ENCODE peak calls at places on chromosome 19, in ten cellular contexts. Y, A, L, M, X, B, Z, O, U and F are unnamed samples.

GRCh38 chr19:53971608-53972007 is 8.9 kb downstream of the CACNG8 start:
- DNase-seq in Y (no peak), A (no peak), L (no peak), M (no peak), X (no peak), B (no peak), Z (no peak), O (no peak), U (no peak), F (no peak)

GRCh38 chr19:46471778-46472543 is 598 bp upstream of the PNMA8A start:
- DNase-seq in Y (no peak), A (no peak), L (no peak), M (peak), X (no peak), B (no peak), Z (no peak), O (no peak), U (no peak), F (no peak)

GRCh38 chr19:16303755-16304154 is 20.9 kb upstream of the KLF2 start:
- DNase-seq in Y (no peak), A (no peak), L (peak), M (no peak), X (no peak), B (no peak), Z (no peak), O (no peak), U (no peak), F (no peak)

GRCh38 chr19:49491804-49492572 is 4.2 kb upstream of the RPS11 start:
- DNase-seq in Y (no peak), A (no peak), L (no peak), M (no peak), X (no peak), B (no peak), Z (no peak), O (no peak), U (no peak), F (no peak)

GRCh38 chr19:19040417-19040816 is 7.0 kb downstream of the ARMC6 start:
- DNase-seq in Y (no peak), A (no peak), L (peak), M (no peak), X (no peak), B (peak), Z (no peak), O (no peak), U (no peak), F (no peak)

GRCh38 chr19:11659612-11660011 is 62.3 kb downstream of the ZNF627 start:
- DNase-seq in Y (no peak), A (no peak), L (no peak), M (no peak), X (no peak), B (no peak), Z (no peak), O (no peak), U (no peak), F (no peak)

GRCh38 chr19:10420444-10421239 is at the start of gene PDE4A:
- DNase-seq in Y (no peak), A (no peak), L (peak), M (no peak), X (peak), B (no peak), Z (no peak), O (peak), U (no peak), F (peak)

GRCh38 chr19:45884682-45885555 is 1.0 kb downstream of the IRF2BP1 start:
- DNase-seq in Y (no peak), A (no peak), L (no peak), M (no peak), X (no peak), B (no peak), Z (no peak), O (peak), U (no peak), F (no peak)

GRCh38 chr19:8515317-8515716 is 1.4 kb upstream of the ZNF414 start:
- DNase-seq in Y (peak), A (no peak), L (no peak), M (no peak), X (no peak), B (no peak), Z (no peak), O (no peak), U (peak), F (peak)

GRCh38 chr19:16326401-16327130 is 1.9 kb downstream of the KLF2 start:
- DNase-seq in Y (peak), A (no peak), L (peak), M (no peak), X (no peak), B (peak), Z (no peak), O (no peak), U (peak), F (peak)

GRCh38 chr19:33535176-33535575 is 13.6 kb upstream of the PEPD start:
- DNase-seq in Y (no peak), A (no peak), L (peak), M (no peak), X (no peak), B (no peak), Z (no peak), O (no peak), U (no peak), F (no peak)

GRCh38 chr19:46984077-46985010 is 35.3 kb upstream of the NPAS1 start:
- DNase-seq in Y (no peak), A (no peak), L (peak), M (peak), X (no peak), B (no peak), Z (no peak), O (no peak), U (no peak), F (no peak)

GRCh38 chr19:14979498-14980255 is at the start of gene SLC1A6:
- DNase-seq in Y (no peak), A (no peak), L (no peak), M (no peak), X (peak), B (no peak), Z (no peak), O (peak), U (no peak), F (no peak)

GRCh38 chr19:13557756-13558398 is 51.6 kb upstream of the CACNA1A start:
- DNase-seq in Y (no peak), A (no peak), L (no peak), M (no peak), X (peak), B (no peak), Z (no peak), O (peak), U (no peak), F (no peak)

GRCh38 chr19:54418030-54418929 is 3.0 kb downstream of the TTYH1 start:
- DNase-seq in Y (no peak), A (no peak), L (peak), M (no peak), X (no peak), B (no peak), Z (peak), O (peak), U (no peak), F (no peak)

GRCh38 chr19:41646589-41647204 is 19.8 kb upstream of the CEACAM4 start:
- DNase-seq in Y (peak), A (no peak), L (no peak), M (no peak), X (peak), B (no peak), Z (no peak), O (no peak), U (no peak), F (peak)

GRCh38 chr19:18344546-18344945 is 4.1 kb downstream of the PGPEP1 start:
- DNase-seq in Y (no peak), A (no peak), L (no peak), M (no peak), X (no peak), B (no peak), Z (no peak), O (no peak), U (no peak), F (no peak)

GRCh38 chr19:45428385-45429231 is 4.9 kb upstream of the ERCC1 start:
- DNase-seq in Y (no peak), A (no peak), L (peak), M (no peak), X (peak), B (peak), Z (no peak), O (peak), U (no peak), F (no peak)

GRCh38 chr19:36032251-36033104 is at the start of gene CLIP3:
- DNase-seq in Y (no peak), A (no peak), L (peak), M (peak), X (peak), B (peak), Z (peak), O (peak), U (peak), F (no peak)

GRCh38 chr19:15449620-15450527 is at the start of gene WIZ:
- DNase-seq in Y (peak), A (no peak), L (peak), M (peak), X (peak), B (peak), Z (no peak), O (peak), U (peak), F (peak)

GRCh38 chr19:45385392-45386221 is 15.2 kb upstream of the ERCC2 start:
- DNase-seq in Y (no peak), A (no peak), L (no peak), M (no peak), X (no peak), B (no peak), Z (no peak), O (no peak), U (no peak), F (no peak)

GRCh38 chr19:53892981-53893325 is 11.0 kb downstream of the PRKCG start:
- DNase-seq in Y (no peak), A (no peak), L (no peak), M (no peak), X (no peak), B (no peak), Z (no peak), O (peak), U (no peak), F (no peak)

GRCh38 chr19:41318696-41319499 is 8.9 kb downstream of the CCDC97 start:
- DNase-seq in Y (no peak), A (no peak), L (no peak), M (no peak), X (no peak), B (no peak), Z (no peak), O (no peak), U (no peak), F (no peak)

GRCh38 chr19:53980553-53981407 is 10.7 kb upstream of the CACNG6 start:
- DNase-seq in Y (no peak), A (peak), L (peak), M (no peak), X (no peak), B (no peak), Z (no peak), O (peak), U (no peak), F (no peak)

GRCh38 chr19:15378529-15379082 is 981 bp downstream of the AKAP8 start:
- DNase-seq in Y (peak), A (no peak), L (peak), M (no peak), X (peak), B (peak), Z (no peak), O (peak), U (peak), F (peak)

GRCh38 chr19:50325310-50326100 is 3.7 kb downstream of the KCNC3 start:
- DNase-seq in Y (peak), A (no peak), L (peak), M (peak), X (no peak), B (peak), Z (no peak), O (peak), U (peak), F (peak)

GRCh38 chr19:55091955-55092354 is 16.3 kb downstream of the EPS8L1 start:
- DNase-seq in Y (no peak), A (no peak), L (no peak), M (no peak), X (peak), B (no peak), Z (no peak), O (peak), U (no peak), F (no peak)